ENCODE peak calls at places on chromosomes 11 and 22, in four cellular contexts. One of them, this sample, is unnamed.

GRCh38 chr11:44484211-44484610 is 81.3 kb upstream of the CD82 start:
- DNase-seq in NCI-H2171: no peak
- DNase-seq in progenitor cell of endocrine pancreas: no peak
- DNase-seq in epithelial cell of proximal tubule: no peak
- DNase-seq in this sample: no peak

GRCh38 chr11:117604349-117604995 is 192.5 kb downstream of the DSCAML1 start:
- DNase-seq in NCI-H2171: no peak
- DNase-seq in progenitor cell of endocrine pancreas: no peak
- DNase-seq in epithelial cell of proximal tubule: no peak
- DNase-seq in this sample: no peak

GRCh38 chr11:123100378-123101085 is 38.6 kb upstream of the HSPA8 start:
- DNase-seq in NCI-H2171: no peak
- DNase-seq in progenitor cell of endocrine pancreas: no peak
- DNase-seq in epithelial cell of proximal tubule: no peak
- DNase-seq in this sample: no peak

GRCh38 chr22:40009231-40009769 is 14.5 kb downstream of the FAM83F start:
- DNase-seq in NCI-H2171: no peak
- DNase-seq in progenitor cell of endocrine pancreas: no peak
- DNase-seq in epithelial cell of proximal tubule: no peak
- DNase-seq in this sample: no peak

GRCh38 chr11:128594246-128594645 is 6.9 kb upstream of the ETS1 start:
- DNase-seq in NCI-H2171: no peak
- DNase-seq in progenitor cell of endocrine pancreas: no peak
- DNase-seq in epithelial cell of proximal tubule: no peak
- DNase-seq in this sample: no peak

GRCh38 chr22:36741204-36741793 is 34.6 kb downstream of the IFT27 start:
- DNase-seq in NCI-H2171: peak; percentile 45
- DNase-seq in progenitor cell of endocrine pancreas: no peak
- DNase-seq in epithelial cell of proximal tubule: no peak
- DNase-seq in this sample: no peak

GRCh38 chr11:94400839-94401772 is at the start of gene GPR83:
- DNase-seq in NCI-H2171: no peak
- DNase-seq in progenitor cell of endocrine pancreas: peak; percentile 17
- DNase-seq in epithelial cell of proximal tubule: no peak
- DNase-seq in this sample: no peak

GRCh38 chr11:75508051-75508561 is 17.6 kb downstream of the GDPD5 start:
- DNase-seq in NCI-H2171: no peak
- DNase-seq in progenitor cell of endocrine pancreas: no peak
- DNase-seq in epithelial cell of proximal tubule: no peak
- DNase-seq in this sample: no peak

GRCh38 chr11:60767388-60767811 is 10.7 kb downstream of the MS4A15 start:
- DNase-seq in NCI-H2171: no peak
- DNase-seq in progenitor cell of endocrine pancreas: no peak
- DNase-seq in epithelial cell of proximal tubule: no peak
- DNase-seq in this sample: no peak

GRCh38 chr11:121458551-121458950 is 5.8 kb upstream of the SORL1-AS1 start:
- DNase-seq in NCI-H2171: no peak
- DNase-seq in progenitor cell of endocrine pancreas: no peak
- DNase-seq in epithelial cell of proximal tubule: no peak
- DNase-seq in this sample: no peak

GRCh38 chr11:19281041-19281440 is 40.3 kb upstream of the E2F8 start:
- DNase-seq in NCI-H2171: no peak
- DNase-seq in progenitor cell of endocrine pancreas: no peak
- DNase-seq in epithelial cell of proximal tubule: no peak
- DNase-seq in this sample: no peak